ENCODE peak calls at places on chromosomes 2 and 18, in four cellular contexts. One of them, this sample, is unnamed.

GRCh38 chr2:15889800-15890498 is 50.4 kb upstream of the MYCN start:
- DNase-seq in GM23248: no peak
- DNase-seq in pancreas: no peak
- DNase-seq in suprapubic skin: no peak
- DNase-seq in this sample: no peak

GRCh38 chr18:79779700-79780190 is 18.0 kb upstream of the KCNG2 start:
- DNase-seq in GM23248: no peak
- DNase-seq in suprapubic skin: peak; percentile 64
- DNase-seq in pancreas: no peak
- DNase-seq in this sample: no peak

GRCh38 chr2:8692783-8693768 is 11.2 kb downstream of the ID2 start:
- DNase-seq in GM23248: no peak
- DNase-seq in pancreas: no peak
- DNase-seq in suprapubic skin: no peak
- DNase-seq in this sample: no peak

GRCh38 chr18:9117980-9118841 is 15.7 kb downstream of the NDUFV2 start:
- DNase-seq in GM23248: no peak
- DNase-seq in suprapubic skin: no peak
- DNase-seq in pancreas: no peak
- DNase-seq in this sample: no peak

GRCh38 chr2:78532762-78533399 is 492.6 kb upstream of the REG3G start:
- DNase-seq in suprapubic skin: no peak
- DNase-seq in pancreas: no peak
- DNase-seq in GM23248: no peak
- DNase-seq in this sample: no peak

GRCh38 chr18:48933578-48934399 is 17.0 kb downstream of the SMAD7 start:
- DNase-seq in pancreas: peak; percentile 67
- DNase-seq in suprapubic skin: no peak
- DNase-seq in GM23248: peak; percentile 41
- DNase-seq in this sample: no peak

GRCh38 chr2:39991298-39991697 is 212.2 kb upstream of the THUMPD2 start:
- DNase-seq in pancreas: no peak
- DNase-seq in GM23248: peak; percentile 63
- DNase-seq in suprapubic skin: no peak
- DNase-seq in this sample: no peak

GRCh38 chr18:7919565-7919964 is 352.4 kb downstream of the PTPRM start:
- DNase-seq in suprapubic skin: no peak
- DNase-seq in pancreas: no peak
- DNase-seq in GM23248: no peak
- DNase-seq in this sample: no peak

GRCh38 chr2:120825370-120826259 is 89.9 kb downstream of the GLI2 start:
- DNase-seq in pancreas: no peak
- DNase-seq in GM23248: peak; percentile 84
- DNase-seq in suprapubic skin: no peak
- DNase-seq in this sample: no peak

GRCh38 chr18:32442575-32442974 is 28.1 kb downstream of the GAREM1 start:
- DNase-seq in GM23248: no peak
- DNase-seq in pancreas: no peak
- DNase-seq in suprapubic skin: no peak
- DNase-seq in this sample: no peak

GRCh38 chr2:68423966-68424650 is 43.0 kb downstream of the FBXO48 start:
- DNase-seq in suprapubic skin: no peak
- DNase-seq in GM23248: no peak
- DNase-seq in pancreas: no peak
- DNase-seq in this sample: no peak

GRCh38 chr2:205612661-205613060 is 69.6 kb upstream of the NRP2 start:
- DNase-seq in pancreas: no peak
- DNase-seq in suprapubic skin: no peak
- DNase-seq in GM23248: no peak
- DNase-seq in this sample: no peak

GRCh38 chr2:219309278-219309677 is at the start of gene PTPRN:
- DNase-seq in pancreas: no peak
- DNase-seq in suprapubic skin: peak; percentile 53
- DNase-seq in GM23248: peak; percentile 58
- DNase-seq in this sample: peak; percentile 54

GRCh38 chr18:48565105-48565504 is 26.3 kb downstream of the CTIF start:
- DNase-seq in pancreas: no peak
- DNase-seq in GM23248: no peak
- DNase-seq in suprapubic skin: no peak
- DNase-seq in this sample: no peak

GRCh38 chr18:49025767-49026500 is 75.2 kb upstream of the SMAD7 start:
- DNase-seq in pancreas: no peak
- DNase-seq in suprapubic skin: peak; percentile 71
- DNase-seq in GM23248: no peak
- DNase-seq in this sample: peak; percentile 42

GRCh38 chr2:27681844-27682243 is 18.2 kb downstream of the SLC4A1AP start:
- DNase-seq in pancreas: no peak
- DNase-seq in GM23248: peak; percentile 81
- DNase-seq in suprapubic skin: no peak
- DNase-seq in this sample: no peak

GRCh38 chr18:65436430-65436829 is 314.4 kb upstream of the CDH7 start:
- DNase-seq in GM23248: no peak
- DNase-seq in suprapubic skin: no peak
- DNase-seq in pancreas: no peak
- DNase-seq in this sample: no peak

GRCh38 chr2:168178925-168179324 is 68.5 kb downstream of the STK39 start:
- DNase-seq in suprapubic skin: no peak
- DNase-seq in GM23248: no peak
- DNase-seq in pancreas: no peak
- DNase-seq in this sample: no peak

GRCh38 chr2:24065341-24065740 is 10.8 kb downstream of the SF3B6 start:
- DNase-seq in GM23248: no peak
- DNase-seq in suprapubic skin: no peak
- DNase-seq in pancreas: no peak
- DNase-seq in this sample: no peak

GRCh38 chr2:240137596-240138274 is 1.6 kb upstream of the COPS9 start:
- DNase-seq in GM23248: no peak
- DNase-seq in suprapubic skin: peak; percentile 77
- DNase-seq in pancreas: peak; percentile 56
- DNase-seq in this sample: no peak

GRCh38 chr2:111121873-111122630 is 1.3 kb downstream of the BCL2L11 start:
- DNase-seq in suprapubic skin: peak; percentile 88
- DNase-seq in GM23248: peak; percentile 95
- DNase-seq in pancreas: peak; percentile 94
- DNase-seq in this sample: peak; percentile 71
- H3K4me1 ChIP-seq in suprapubic skin: peaks cover 57% of the 10 kb centered on the region
- H3K4me1 ChIP-seq in GM23248: peaks cover 3% of the 10 kb centered on the region
- H3K4me1 ChIP-seq in pancreas: peaks cover 3% of the 10 kb centered on the region
- H3K4me1 ChIP-seq in this sample: peaks cover 51% of the 10 kb centered on the region

DNA sequence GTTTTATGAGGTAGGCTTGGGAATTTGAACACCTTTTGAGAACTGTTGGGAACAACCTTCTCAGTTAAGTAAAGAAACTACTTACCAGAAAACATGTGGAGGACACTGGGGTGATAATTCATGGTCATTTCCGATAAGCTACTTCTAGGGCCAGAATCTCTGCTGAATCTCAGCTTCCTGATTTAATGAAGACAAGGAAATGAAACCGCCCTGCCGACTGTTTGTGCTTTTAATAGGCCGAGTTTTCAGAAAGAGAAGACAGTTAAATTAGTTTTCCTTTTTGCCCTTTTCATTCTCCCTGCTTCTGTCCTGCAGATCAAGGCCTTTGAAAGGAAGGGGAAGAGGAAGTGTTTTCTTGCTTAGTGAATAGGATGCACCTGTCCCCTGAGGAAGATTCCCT is 126.6 kb downstream of the SH3RF3 start:
- DNase-seq in suprapubic skin: peak; percentile 16
- DNase-seq in pancreas: no peak
- DNase-seq in GM23248: no peak
- DNase-seq in this sample: no peak
- H3K4me1 ChIP-seq in suprapubic skin: peaks cover 31% of the 10 kb centered on the region
- H3K4me1 ChIP-seq in pancreas: no peaks in the 10 kb centered on the region
- H3K4me1 ChIP-seq in GM23248: no peaks in the 10 kb centered on the region
- H3K4me1 ChIP-seq in this sample: peaks cover 4% of the 10 kb centered on the region

DNA sequence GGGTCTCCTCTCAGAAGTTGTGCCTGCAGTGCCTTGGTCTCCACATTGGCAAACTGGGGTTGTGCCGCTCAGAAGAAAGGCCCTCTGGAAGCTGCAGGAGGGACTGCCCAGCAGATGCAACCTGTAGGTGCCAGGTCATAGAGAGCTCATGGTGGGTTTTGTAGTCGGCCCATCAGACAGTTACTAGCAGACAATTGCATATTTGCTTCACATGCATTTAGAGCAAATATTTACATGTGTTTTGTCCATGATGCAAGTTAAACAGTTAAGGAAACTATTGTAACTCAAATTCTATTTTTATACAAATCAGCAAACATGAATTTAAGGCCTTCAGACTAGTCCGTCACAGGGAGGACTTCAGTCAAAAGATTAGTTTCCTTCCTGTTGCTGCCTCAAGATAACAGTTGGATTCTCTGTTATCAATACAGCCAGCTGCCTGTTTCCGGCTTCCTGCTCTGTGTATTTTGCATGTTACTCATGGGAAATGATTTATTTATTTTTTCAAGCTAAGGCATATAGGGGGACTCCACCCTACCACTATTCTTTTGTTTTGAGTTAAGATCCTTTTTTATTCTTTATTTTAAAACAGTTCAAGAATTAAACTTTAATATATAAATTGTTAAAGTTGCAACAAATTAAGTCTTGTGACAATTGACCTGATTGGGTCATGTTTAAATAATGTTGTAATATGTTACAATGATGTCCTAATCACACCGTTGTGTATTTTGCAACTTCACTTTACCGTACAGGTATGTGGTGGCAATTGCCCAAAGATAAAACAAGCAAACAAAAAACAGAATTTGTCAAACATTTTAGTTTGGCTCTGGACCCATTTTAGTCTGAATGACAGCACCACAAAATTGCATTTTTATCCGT is 133.5 kb downstream of the SPTBN1 start:
- DNase-seq in GM23248: no peak
- DNase-seq in suprapubic skin: no peak
- DNase-seq in pancreas: no peak
- DNase-seq in this sample: no peak
- H3K4me1 ChIP-seq in GM23248: peaks cover 14% of the 10 kb centered on the region
- H3K4me1 ChIP-seq in suprapubic skin: peaks cover 61% of the 10 kb centered on the region
- H3K4me1 ChIP-seq in pancreas: peaks cover 13% of the 10 kb centered on the region
- H3K4me1 ChIP-seq in this sample: peaks cover 88% of the 10 kb centered on the region

DNA sequence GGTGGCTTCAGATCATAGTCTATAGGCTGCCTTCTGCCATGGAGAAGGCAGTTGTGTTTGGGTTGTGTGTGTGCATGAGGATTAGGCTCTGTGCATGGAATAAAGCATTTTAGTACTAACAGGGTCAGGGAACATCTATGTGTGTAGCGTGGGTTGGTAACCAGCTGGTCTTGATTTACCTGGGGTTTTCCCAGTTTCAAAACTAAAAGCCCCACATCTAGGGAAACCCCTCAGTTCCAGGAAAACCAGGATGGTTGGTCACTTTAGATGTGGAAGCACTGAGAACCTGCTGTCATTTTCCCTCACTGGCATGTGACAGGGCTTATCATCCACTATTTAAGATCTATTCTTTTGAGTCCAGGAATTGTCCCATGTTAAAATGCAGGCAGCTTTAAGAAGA is 116.3 kb downstream of the POLE4 start:
- DNase-seq in GM23248: no peak
- DNase-seq in pancreas: no peak
- DNase-seq in suprapubic skin: no peak
- DNase-seq in this sample: no peak
- H3K4me1 ChIP-seq in GM23248: no peaks in the 10 kb centered on the region
- H3K4me1 ChIP-seq in pancreas: no peaks in the 10 kb centered on the region
- H3K4me1 ChIP-seq in suprapubic skin: no peaks in the 10 kb centered on the region
- H3K4me1 ChIP-seq in this sample: no peaks in the 10 kb centered on the region

GRCh38 chr18:5964996-5965395 is 69.7 kb upstream of the TMEM200C start:
- DNase-seq in pancreas: no peak
- DNase-seq in GM23248: no peak
- DNase-seq in suprapubic skin: no peak
- DNase-seq in this sample: no peak
- H3K4me1 ChIP-seq in pancreas: no peaks in the 10 kb centered on the region
- H3K4me1 ChIP-seq in GM23248: no peaks in the 10 kb centered on the region
- H3K4me1 ChIP-seq in suprapubic skin: peaks cover 10% of the 10 kb centered on the region
- H3K4me1 ChIP-seq in this sample: peaks cover 10% of the 10 kb centered on the region

This sample was measured in CD8-positive, alpha-beta T cell.